ENCODE peak calls at places on chromosomes 16 and 17, in five cellular contexts. Q is amniotic stem cell; F is stimulated activated CD8-positive, alpha-beta memory T cell treated with anti-CD3 and anti-CD28 coated beads, Interleukin-15, amount 100 ng/mL, for 4 hours; G is retina; P is anterior cingulate cortex. B is an unnamed sample.

GRCh38 chr16:57303021-57303909 is 18.8 kb upstream of the PLLP start:
- DNase-seq in Q (no peak), F (no peak), G (no peak), P (no peak), B (no peak)

GRCh38 chr17:77325826-77326581 is 185.2 kb downstream of the SEC14L1 start:
- DNase-seq in Q (no peak), F (no peak), G (no peak), P (no peak), B (no peak)

GRCh38 chr17:1934901-1935300 is 90.2 kb downstream of the RTN4RL1 start:
- DNase-seq in Q (no peak), F (no peak), G (peak; percentile 63), P (no peak), B (no peak)

GRCh38 chr16:27892879-27893278 is 170.6 kb downstream of the GSG1L start:
- DNase-seq in Q (no peak), F (no peak), G (no peak), P (no peak), B (no peak)

GRCh38 chr16:75254359-75254837 is 3.0 kb upstream of the BCAR1 start:
- DNase-seq in Q (no peak), F (no peak), G (no peak), P (no peak), B (no peak)

GRCh38 chr17:633641-634091 is 81.0 kb downstream of the VPS53 start:
- DNase-seq in Q (no peak), F (no peak), G (peak; percentile 39), P (no peak), B (no peak)

GRCh38 chr17:75668489-75668888 is 1.4 kb downstream of the SAP30BP start:
- DNase-seq in Q (no peak), F (no peak), G (no peak), P (no peak), B (no peak)

GRCh38 chr16:868386-868755 is 67.8 kb upstream of the GNG13 start:
- DNase-seq in Q (no peak), F (no peak), G (no peak), P (no peak), B (no peak)

GRCh38 chr17:49952209-49952911 is 16.6 kb upstream of the DLX4 start:
- DNase-seq in Q (peak; percentile 9), F (peak; percentile 60), G (peak; percentile 55), P (no peak), B (peak; percentile 55)

GRCh38 chr16:11301645-11302513 is 20.7 kb upstream of the PRM1 start:
- DNase-seq in Q (no peak), F (no peak), G (no peak), P (no peak), B (no peak)

GRCh38 chr16:89507219-89507833 is 877 bp upstream of the SPG7 start:
- DNase-seq in Q (no peak), F (no peak), G (no peak), P (no peak), B (no peak)

GRCh38 chr16:51149721-51150158 is 1.3 kb downstream of the SALL1 start:
- DNase-seq in Q (no peak), F (no peak), G (peak; percentile 75), P (no peak), B (no peak)

GRCh38 chr16:66902648-66903543 is 15.8 kb downstream of the CDH16 start:
- DNase-seq in Q (no peak), F (no peak), G (no peak), P (no peak), B (no peak)

GRCh38 chr17:10574324-10574723 is 24.9 kb upstream of the MYH2 start:
- DNase-seq in Q (no peak), F (no peak), G (no peak), P (no peak), B (no peak)

GRCh38 chr17:77884019-77884418 is 74.5 kb upstream of the TNRC6C start:
- DNase-seq in Q (no peak), F (no peak), G (peak; percentile 91), P (peak; percentile 66), B (peak; percentile 36)

GRCh38 chr17:50203589-50204345 is 2.3 kb upstream of the COL1A1 start:
- DNase-seq in Q (peak; percentile 86), F (no peak), G (no peak), P (no peak), B (no peak)

GRCh38 chr17:40129498-40129897 is 7.7 kb downstream of the MSL1 start:
- DNase-seq in Q (no peak), F (no peak), G (no peak), P (no peak), B (no peak)

GRCh38 chr16:83895243-83895642 is 3.7 kb upstream of the MLYCD start:
- DNase-seq in Q (no peak), F (no peak), G (no peak), P (no peak), B (no peak)

GRCh38 chr17:78780852-78781338 is 1.2 kb downstream of the CYTH1 start:
- DNase-seq in Q (no peak), F (no peak), G (no peak), P (no peak), B (no peak)

GRCh38 chr16:89549007-89549700 is 11.3 kb upstream of the RPL13 start:
- DNase-seq in Q (no peak), F (no peak), G (no peak), P (no peak), B (no peak)

GRCh38 chr17:74943808-74944522 is 8.3 kb downstream of the OTOP3 start:
- DNase-seq in Q (no peak), F (no peak), G (no peak), P (no peak), B (no peak)

GRCh38 chr16:87496101-87496801 is 3.4 kb upstream of the ZCCHC14 start:
- DNase-seq in Q (no peak), F (no peak), G (no peak), P (no peak), B (no peak)

GRCh38 chr16:20318437-20318836 is 8.9 kb downstream of the GP2 start:
- DNase-seq in Q (no peak), F (no peak), G (no peak), P (no peak), B (no peak)

GRCh38 chr16:72785886-72786285 is 262.0 kb downstream of the ZFHX3 start:
- DNase-seq in Q (no peak), F (no peak), G (no peak), P (no peak), B (no peak)

GRCh38 chr17:34314279-34314678 is 5.0 kb upstream of the CCL8 start:
- DNase-seq in Q (no peak), F (no peak), G (no peak), P (no peak), B (no peak)

GRCh38 chr17:44122825-44123355 is 551 bp downstream of the HDAC5 start:
- DNase-seq in Q (no peak), F (no peak), G (peak; percentile 64), P (no peak), B (no peak)

GRCh38 chr17:75822119-75822799 is 21.9 kb downstream of the UNC13D start:
- DNase-seq in Q (no peak), F (no peak), G (no peak), P (no peak), B (no peak)

GRCh38 chr17:20158580-20158979 is 149.4 kb downstream of the SPECC1 start:
- DNase-seq in Q (no peak), F (no peak), G (no peak), P (no peak), B (no peak)

GRCh38 chr16:88619859-88620655 is 18.3 kb upstream of the IL17C start:
- DNase-seq in Q (no peak), F (peak; percentile 47), G (no peak), P (no peak), B (no peak)

GRCh38 chr16:29029168-29029994 is 44.5 kb downstream of the LAT start:
- DNase-seq in Q (peak; percentile 25), F (peak; percentile 88), G (peak; percentile 7), P (no peak), B (no peak)

B was measured in SHP77 treated with DMSO at 0.1 percent for 48 hours.